ENCODE peak calls at places on chromosome 14, in six cellular contexts. T is pancreas, S is right cardiac atrium, E is fibroblast of lung, Y is cardiac muscle cell, B is AG04450. V is an unnamed sample. For H3K9me3, the result is how much of the 10 kb centered on the place peaks cover.

GRCh38 chr14:99264691-99265090 is 7.3 kb downstream of the BCL11B start:
- DNase-seq in T (no peak), Y (no peak), E (no peak), B (no peak), S (no peak), V (no peak)

GRCh38 chr14:100593751-100594624 is 6.8 kb upstream of the BEGAIN start:
- DNase-seq in Y (no peak), S (peak), E (no peak), B (no peak), T (no peak), V (no peak)

GRCh38 chr14:29144598-29144997 is 378.0 kb downstream of the FOXG1 start:
- DNase-seq in E (peak), S (no peak), T (no peak), Y (no peak), B (peak), V (peak)

GRCh38 chr14:100123618-100124017 is 35.8 kb downstream of the DEGS2 start:
- DNase-seq in Y (no peak), S (no peak), E (no peak), T (peak), B (no peak), V (no peak)

GRCh38 chr14:52949711-52950409 is 990 bp downstream of the FERMT2 start:
- DNase-seq in S (no peak), T (no peak), Y (peak), E (peak), B (no peak), V (peak)

GRCh38 chr14:68702105-68702504 is 90.8 kb downstream of the ZFP36L1 start:
- DNase-seq in B (no peak), T (no peak), E (no peak), S (no peak), Y (no peak), V (no peak)

GRCh38 chr14:73269729-73270651 is 32.7 kb downstream of the PAPLN start:
- DNase-seq in S (peak), Y (peak), B (no peak), T (peak), E (peak), V (no peak)

GRCh38 chr14:63342381-63342780 is 23.6 kb upstream of the GPHB5 start:
- DNase-seq in Y (no peak), B (no peak), E (peak), T (no peak), S (no peak), V (no peak)

GRCh38 chr14:61196792-61197191 is 84.3 kb downstream of the TMEM30B start:
- DNase-seq in Y (peak), T (no peak), S (no peak), B (no peak), E (no peak), V (no peak)

GRCh38 chr14:61569783-61570182 is 125.5 kb upstream of the HIF1A start:
- DNase-seq in E (peak), Y (no peak), B (no peak), S (peak), T (no peak), V (peak)

GRCh38 chr14:55948399-55948798 is 169.8 kb upstream of the PELI2 start:
- DNase-seq in Y (no peak), T (no peak), B (no peak), S (no peak), E (no peak), V (no peak)

GRCh38 chr14:91693342-91693741 is 38.5 kb downstream of the CATSPERB start:
- DNase-seq in S (no peak), T (no peak), E (no peak), B (no peak), Y (no peak), V (peak)

GRCh38 chr14:61420326-61420725 is 98.9 kb downstream of the PRKCH start:
- DNase-seq in T (no peak), S (no peak), E (no peak), B (no peak), Y (no peak), V (peak)

GRCh38 chr14:89283327-89284060 is 133.5 kb downstream of the FOXN3 start:
- DNase-seq in E (no peak), B (no peak), Y (no peak), S (no peak), T (no peak), V (no peak)

GRCh38 chr14:90061849-90062794 is at the start of gene KCNK13:
- DNase-seq in B (no peak), T (peak), Y (peak), E (no peak), S (peak), V (no peak)

GRCh38 chr14:24411468-24412454 is 13.0 kb downstream of the NYNRIN start:
- DNase-seq in T (no peak), E (peak), B (no peak), Y (peak), S (no peak), V (no peak)

DNA sequence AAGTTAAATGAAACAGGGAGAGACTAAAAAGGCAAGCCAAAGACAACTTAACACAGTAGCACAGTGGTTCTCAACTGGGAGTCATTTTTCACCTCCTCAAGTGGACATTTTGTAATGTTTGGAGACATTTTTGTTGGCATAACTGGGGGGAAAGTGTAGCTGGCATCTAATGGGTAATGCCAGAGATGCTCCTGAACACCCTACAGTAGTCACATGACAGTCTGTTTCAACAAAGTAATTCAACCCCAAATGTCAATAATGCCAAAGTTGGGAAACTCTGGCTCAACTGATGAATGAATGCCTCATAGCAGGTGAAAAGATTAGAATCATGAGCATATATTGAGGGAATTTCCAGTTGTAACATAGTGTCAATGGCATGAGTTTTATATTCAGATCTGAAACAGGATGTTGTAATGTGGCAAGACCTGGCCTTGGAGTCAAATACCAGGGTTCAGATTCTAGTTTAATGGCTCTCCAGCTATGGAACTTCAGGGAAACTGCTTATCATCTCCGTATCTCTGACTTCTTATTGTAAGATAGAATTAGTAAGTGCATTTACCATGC is 2.4 kb upstream of the OR4K5 start:
- DNase-seq in S (no peak), Y (no peak), E (no peak), B (no peak), T (no peak), V (no peak)
- H3K9me3 ChIP-seq in S (under half), Y (under half), E (under half), B (under half), T (under half), V (under half)

GRCh38 chr14:20782280-20782890 is 1.3 kb downstream of the RNASE6 start:
- DNase-seq in S (no peak), E (no peak), Y (no peak), B (no peak), T (no peak), V (no peak)

GRCh38 chr14:20787025-20787424 is 6.0 kb downstream of the RNASE6 start:
- DNase-seq in S (no peak), T (no peak), B (no peak), Y (no peak), E (no peak), V (no peak)

DNA sequence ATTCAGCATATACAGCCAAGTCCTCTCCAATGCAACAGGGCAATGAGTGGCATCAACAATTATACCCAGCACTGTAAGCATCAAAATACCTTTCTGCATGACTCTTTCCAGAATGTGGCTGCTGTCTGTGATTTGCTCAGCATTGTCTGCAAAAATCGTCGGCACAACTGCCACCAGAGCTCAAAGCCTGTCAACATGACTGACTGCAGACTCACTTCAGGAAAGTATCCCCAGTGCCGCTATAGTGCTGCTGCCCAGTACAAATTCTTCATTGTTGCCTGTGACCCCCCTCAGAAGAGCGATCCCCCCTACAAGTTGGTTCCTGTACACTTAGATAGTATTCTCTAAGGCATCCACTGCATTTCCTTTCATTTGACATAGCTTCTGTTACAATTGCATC is 737 bp downstream of the RNASE6 start:
- DNase-seq in T (no peak), S (no peak), Y (peak), E (no peak), B (no peak), V (no peak)
- H3K4me3 ChIP-seq in T (no peak), S (peak), Y (no peak), E (no peak), B (no peak), V (no peak)

GRCh38 chr14:41297961-41298690 is 308.6 kb upstream of the LRFN5 start:
- DNase-seq in B (no peak), T (no peak), S (no peak), E (no peak), Y (no peak), V (no peak)

GRCh38 chr14:41299924-41300323 is 306.8 kb upstream of the LRFN5 start:
- DNase-seq in B (no peak), T (no peak), Y (no peak), S (no peak), E (no peak), V (no peak)

DNA sequence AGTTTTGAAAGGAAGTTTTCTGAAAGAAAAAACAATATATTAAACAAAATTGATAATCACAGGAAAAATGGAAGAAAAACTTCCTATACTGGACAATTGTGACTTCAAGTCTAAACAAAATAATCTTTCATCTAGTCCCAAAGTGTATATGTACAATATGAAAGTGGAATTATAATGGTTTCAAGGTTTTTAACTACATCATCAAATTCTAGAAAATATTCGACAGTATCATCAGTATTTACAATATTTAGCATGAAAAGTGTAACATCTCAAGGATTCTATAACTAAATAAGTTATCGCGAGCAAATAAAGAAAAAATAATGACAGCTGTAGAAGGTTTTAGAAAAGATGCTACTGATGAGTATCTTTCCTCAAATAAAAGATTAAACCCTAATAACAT is 310.9 kb upstream of the LRFN5 start:
- DNase-seq in B (no peak), T (no peak), Y (no peak), S (no peak), E (no peak), V (no peak)
- H3K9me3 ChIP-seq in B (under half), T (under half), Y (under half), S (under half), E (under half), V (under half)

DNA sequence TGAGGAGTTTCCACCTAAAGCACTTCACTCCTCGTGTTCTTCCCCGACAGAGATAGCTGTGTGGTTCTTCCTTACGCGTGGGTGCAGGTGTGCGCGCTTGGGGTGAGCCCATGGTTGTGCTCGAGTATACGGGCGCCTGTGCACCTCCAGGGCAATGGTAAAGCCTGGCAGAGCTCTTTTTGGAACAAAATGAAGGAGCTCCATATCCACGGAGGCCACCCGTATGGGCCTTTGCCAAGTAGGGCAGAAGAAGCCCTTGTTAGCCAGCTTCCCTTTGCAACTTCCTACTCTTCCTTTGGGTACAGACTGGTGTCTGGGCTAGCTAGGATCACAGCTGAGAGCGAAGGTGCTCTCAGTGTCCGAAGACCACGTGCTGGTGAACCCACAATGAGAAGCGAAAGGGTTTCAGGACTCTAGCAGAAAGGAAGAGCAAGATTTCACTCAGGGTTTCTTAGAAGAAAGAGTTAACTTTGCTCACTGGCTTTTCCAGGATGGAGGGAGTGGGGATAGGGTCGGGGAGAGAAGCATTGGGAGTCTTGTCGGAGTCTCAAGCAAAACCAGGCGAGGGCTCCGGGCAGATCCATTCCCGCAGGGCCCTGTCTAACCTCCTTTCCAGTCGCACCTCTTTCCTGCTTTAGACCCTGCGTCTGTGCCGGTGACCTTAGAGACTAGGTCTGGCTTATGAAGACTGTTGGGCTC is 977 bp upstream of the LRFN5 start:
- DNase-seq in T (no peak), B (no peak), E (peak), Y (peak), S (peak), V (no peak)
- H3K4me3 ChIP-seq in T (peak), B (peak), E (peak), Y (peak), S (peak), V (no peak)

GRCh38 chr14:26199096-26199495 is 398.7 kb downstream of the NOVA1 start:
- DNase-seq in E (no peak), Y (no peak), T (no peak), B (no peak), S (no peak), V (no peak)
- H3K9me3 ChIP-seq in E (under half), Y (under half), T (under half), B (under half), S (under half), V (under half)

GRCh38 chr14:86915416-86915815 is 1077.6 kb downstream of the GALC start:
- DNase-seq in E (peak), S (no peak), Y (no peak), B (no peak), T (no peak), V (peak)
- H3K4me3 ChIP-seq in E (no peak), S (no peak), Y (no peak), B (no peak), T (no peak), V (no peak)